ENCODE peak calls at places on chromosome 22, in five cellular contexts. Y, M, B, R and W are unnamed samples.

GRCh38 chr22:26502688-26503561 is 9.3 kb downstream of the TFIP11 start:
- DNase-seq in R (peak), M (peak), Y (peak), B (peak), W (peak)

GRCh38 chr22:30879398-30879797 is 89.2 kb downstream of the MORC2 start:
- DNase-seq in R (no peak), M (no peak), Y (no peak), B (no peak), W (no peak)

GRCh38 chr22:29093501-29093921 is 20.7 kb downstream of the KREMEN1 start:
- DNase-seq in R (peak), M (no peak), Y (no peak), B (no peak), W (no peak)

GRCh38 chr22:40525250-40525884 is 111.2 kb downstream of the MRTFA start:
- DNase-seq in B (peak), R (peak), Y (peak), M (peak), W (peak)

GRCh38 chr22:28094831-28095230 is 175.8 kb upstream of the PITPNB start:
- DNase-seq in Y (no peak), R (no peak), B (no peak), M (no peak), W (peak)

GRCh38 chr22:37105154-37105553 is 4.4 kb downstream of the TMPRSS6 start:
- DNase-seq in Y (no peak), R (no peak), B (no peak), M (no peak), W (no peak)

GRCh38 chr22:29623059-29623458 is 19.6 kb downstream of the NF2 start:
- DNase-seq in Y (no peak), R (no peak), B (no peak), M (peak), W (no peak)

GRCh38 chr22:50518628-50519027 is 6.8 kb downstream of the SCO2 start:
- DNase-seq in R (no peak), M (no peak), Y (no peak), B (no peak), W (no peak)

GRCh38 chr22:37454857-37455686 is 27.8 kb upstream of the ELFN2 start:
- DNase-seq in B (peak), R (peak), M (peak), Y (no peak), W (no peak)

GRCh38 chr22:39092111-39092867 is 4.8 kb upstream of the APOBEC3H start:
- DNase-seq in R (no peak), M (no peak), B (no peak), Y (no peak), W (no peak)

GRCh38 chr22:42291287-42291686 is 20.8 kb upstream of the TCF20 start:
- DNase-seq in M (no peak), R (no peak), B (no peak), Y (no peak), W (no peak)

GRCh38 chr22:30267382-30268302 is 991 bp upstream of the OSM start:
- DNase-seq in R (no peak), M (no peak), B (no peak), Y (peak), W (no peak)

GRCh38 chr22:27419473-27419872 is 382.1 kb downstream of the MN1 start:
- DNase-seq in Y (no peak), R (no peak), M (no peak), B (no peak), W (no peak)

GRCh38 chr22:30425616-30426394 is at the start of gene MTFP1:
- DNase-seq in M (peak), Y (peak), B (peak), R (peak), W (peak)

GRCh38 chr22:27850000-27850465 is 48.5 kb upstream of the MN1 start:
- DNase-seq in B (no peak), Y (no peak), R (no peak), M (no peak), W (peak)

GRCh38 chr22:42401562-42402334 is 30.5 kb downstream of the NFAM1 start:
- DNase-seq in B (peak), M (peak), Y (no peak), R (peak), W (no peak)

GRCh38 chr22:30196141-30196866 is 50.3 kb downstream of the LIF start:
- DNase-seq in M (peak), R (peak), B (peak), Y (peak), W (peak)

GRCh38 chr22:30054764-30055069 is 25.5 kb upstream of the HORMAD2 start:
- DNase-seq in M (no peak), Y (no peak), B (no peak), R (no peak), W (no peak)

GRCh38 chr22:33835196-33835788 is 85.0 kb downstream of the LARGE1 start:
- DNase-seq in R (no peak), B (no peak), M (no peak), Y (no peak), W (peak)

GRCh38 chr22:38696606-38697005 is 4.1 kb downstream of the JOSD1 start:
- DNase-seq in B (peak), M (peak), Y (no peak), R (peak), W (no peak)

GRCh38 chr22:25966448-25966913 is 202.8 kb upstream of the SEZ6L start:
- DNase-seq in R (no peak), Y (peak), M (no peak), B (no peak), W (peak)

GRCh38 chr22:29343313-29343805 is 27.9 kb upstream of the RASL10A start:
- DNase-seq in Y (no peak), B (peak), M (no peak), R (peak), W (peak)

GRCh38 chr22:39290248-39290720 is 29.1 kb downstream of the RPL3 start:
- DNase-seq in M (peak), Y (no peak), R (no peak), B (peak), W (no peak)

GRCh38 chr22:30262917-30263741 is 3.5 kb downstream of the OSM start:
- DNase-seq in M (no peak), R (peak), B (peak), Y (peak), W (peak)

GRCh38 chr22:46984751-46985506 is 222.5 kb downstream of the TBC1D22A start:
- DNase-seq in R (peak), B (peak), Y (no peak), M (peak), W (no peak)

GRCh38 chr22:37739000-37739399 is 42.2 kb downstream of the TRIOBP start:
- DNase-seq in R (peak), Y (no peak), M (no peak), B (no peak), W (no peak)

GRCh38 chr22:29470159-29470855 is 9.7 kb upstream of the NEFH start:
- DNase-seq in M (peak), B (no peak), Y (peak), R (peak), W (peak)

GRCh38 chr22:32499666-32500065 is 25.1 kb downstream of the FBXO7 start:
- DNase-seq in R (no peak), Y (no peak), B (no peak), M (no peak), W (no peak)

GRCh38 chr22:21758465-21758864 is 22.9 kb upstream of the YPEL1 start:
- DNase-seq in M (no peak), Y (no peak), B (no peak), R (no peak), W (no peak)

GRCh38 chr22:50444663-50445062 is 30.2 kb downstream of the SBF1 start:
- DNase-seq in M (peak), R (peak), B (peak), Y (no peak), W (no peak)

GRCh38 chr22:30206964-30207363 is 39.6 kb downstream of the LIF start:
- DNase-seq in M (peak), B (peak), R (peak), Y (no peak), W (peak)

GRCh38 chr22:29095459-29095858 is 22.6 kb downstream of the KREMEN1 start:
- DNase-seq in B (no peak), R (no peak), Y (no peak), M (no peak), W (no peak)

GRCh38 chr22:38016182-38017078 is 32.1 kb upstream of the SOX10 start:
- DNase-seq in R (peak), B (peak), Y (no peak), M (peak), W (peak)

GRCh38 chr22:30694638-30695350 is at the start of gene OSBP2:
- DNase-seq in R (peak), Y (no peak), B (peak), M (no peak), W (peak)

GRCh38 chr22:42275176-42275575 is 4.7 kb upstream of the TCF20 start:
- DNase-seq in M (no peak), B (no peak), Y (no peak), R (no peak), W (no peak)

GRCh38 chr22:32413715-32414114 is 1.7 kb upstream of the RTCB start:
- DNase-seq in R (peak), Y (no peak), M (peak), B (peak), W (no peak)

DNA sequence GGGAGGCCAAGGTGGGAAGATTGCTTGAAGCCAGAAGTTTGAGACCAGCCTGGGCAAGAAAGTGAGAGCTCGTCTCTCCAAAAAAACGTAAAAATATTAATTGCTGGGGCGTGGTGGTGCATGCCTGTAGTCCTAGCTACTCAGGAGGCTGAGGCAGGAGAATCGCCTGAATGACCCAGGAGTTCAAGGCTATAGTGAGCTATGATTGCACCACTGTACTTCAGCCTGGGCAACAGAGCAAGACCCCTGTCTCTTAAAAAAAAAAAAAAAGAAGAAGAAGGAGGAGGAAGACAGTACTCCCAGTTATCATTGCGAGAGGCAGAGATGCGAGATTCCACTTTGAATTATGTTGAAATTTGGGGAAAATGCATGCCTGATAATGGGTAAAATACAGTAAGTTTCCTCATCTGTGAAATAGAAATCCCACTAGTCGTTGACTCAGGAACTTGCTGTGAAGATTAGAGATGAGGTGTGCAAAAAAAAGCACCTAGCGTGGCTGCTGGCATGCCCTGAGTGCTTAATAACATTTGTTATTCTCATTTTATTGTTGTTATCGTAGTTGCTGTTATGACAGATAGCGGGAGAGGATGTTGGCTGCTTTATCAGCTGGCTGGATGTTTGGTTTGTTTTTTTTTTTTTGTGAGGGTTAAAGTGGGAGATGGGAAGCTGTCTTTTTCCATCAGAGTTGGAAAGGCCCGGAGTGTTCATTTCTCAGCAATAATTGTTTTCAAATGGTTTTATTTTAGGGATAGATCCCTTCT is 33.5 kb downstream of the BCR start:
- DNase-seq in M (no peak), B (no peak), R (no peak), Y (no peak), W (no peak)
- H2AFZ ChIP-seq in M (no peak), B (no peak), R (no peak), Y (no peak), W (no peak)

DNA sequence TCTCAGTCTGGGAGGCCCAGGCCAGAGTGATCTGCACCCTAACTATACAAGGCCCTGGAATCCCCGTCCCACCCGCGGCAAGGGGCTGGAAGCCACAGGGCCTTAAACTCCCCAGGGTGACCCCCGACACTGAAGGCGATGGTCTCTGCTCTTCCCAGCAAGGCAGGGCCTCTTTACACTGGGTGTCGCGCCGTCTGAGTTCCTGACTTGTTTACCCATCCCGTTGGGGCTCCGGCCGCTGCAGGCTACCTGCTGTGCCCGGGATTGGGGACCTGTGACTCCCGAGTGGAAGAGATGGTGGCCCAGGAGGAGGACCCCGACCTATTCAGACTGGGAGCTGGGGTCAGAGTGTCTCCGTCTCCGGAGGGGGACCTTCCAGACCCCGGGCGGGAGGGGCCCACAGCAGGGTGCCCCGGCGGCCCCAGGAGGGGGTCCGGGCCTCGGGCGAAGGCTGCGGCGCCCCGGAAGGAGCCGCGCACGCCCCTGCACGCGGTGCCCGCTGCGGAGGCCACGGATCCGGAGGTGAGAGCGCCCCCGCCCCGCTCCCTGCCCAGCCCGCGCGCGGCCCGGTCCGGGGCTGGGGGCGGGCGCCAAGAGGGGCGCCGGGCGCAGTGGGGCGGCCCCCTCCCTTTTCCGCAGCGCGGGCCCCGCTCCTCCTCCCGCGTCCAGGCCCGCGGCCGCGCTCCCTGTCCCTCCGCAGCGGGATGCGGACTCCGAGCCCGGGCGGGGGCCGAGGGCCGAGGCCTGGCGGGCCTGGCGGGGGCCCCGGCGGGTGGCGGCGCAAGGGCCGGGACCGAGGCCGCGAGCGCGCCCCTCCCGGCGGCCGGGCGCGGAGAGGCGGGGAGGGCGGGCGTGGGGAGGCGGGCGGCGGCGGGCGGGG is 534 bp upstream of the MPPED1 start:
- DNase-seq in Y (no peak), R (no peak), M (no peak), B (no peak), W (peak)
- TF ChIP-seq EZH2 in Y (no peak), R (peak), M (no peak), B (no peak), W (peak)

GRCh38 chr22:45224988-45225731 is 15.5 kb downstream of the KIAA0930 start:
- DNase-seq in B (no peak), Y (no peak), M (no peak), R (no peak), W (no peak)

GRCh38 chr22:45226681-45227186 is 14.0 kb downstream of the KIAA0930 start:
- DNase-seq in R (peak), M (peak), B (peak), Y (no peak), W (no peak)

GRCh38 chr22:45227645-45228400 is 12.9 kb downstream of the KIAA0930 start:
- DNase-seq in Y (no peak), M (no peak), B (no peak), R (no peak), W (peak)

GRCh38 chr22:45224331-45224730 is 16.4 kb downstream of the KIAA0930 start:
- DNase-seq in M (no peak), R (no peak), Y (no peak), B (no peak), W (no peak)

GRCh38 chr22:45225732-45226560 is 14.7 kb downstream of the KIAA0930 start:
- DNase-seq in Y (no peak), M (peak), R (peak), B (no peak), W (no peak)
- H3K9ac ChIP-seq in Y (no peak), M (no peak), R (peak), B (no peak), W (no peak)

GRCh38 chr22:19826619-19826950 is 28.1 kb downstream of the GNB1L start:
- DNase-seq in M (no peak), R (no peak), Y (peak), B (no peak), W (no peak)
- H2AFZ ChIP-seq in M (no peak), R (no peak), Y (no peak), B (no peak), W (no peak)

DNA sequence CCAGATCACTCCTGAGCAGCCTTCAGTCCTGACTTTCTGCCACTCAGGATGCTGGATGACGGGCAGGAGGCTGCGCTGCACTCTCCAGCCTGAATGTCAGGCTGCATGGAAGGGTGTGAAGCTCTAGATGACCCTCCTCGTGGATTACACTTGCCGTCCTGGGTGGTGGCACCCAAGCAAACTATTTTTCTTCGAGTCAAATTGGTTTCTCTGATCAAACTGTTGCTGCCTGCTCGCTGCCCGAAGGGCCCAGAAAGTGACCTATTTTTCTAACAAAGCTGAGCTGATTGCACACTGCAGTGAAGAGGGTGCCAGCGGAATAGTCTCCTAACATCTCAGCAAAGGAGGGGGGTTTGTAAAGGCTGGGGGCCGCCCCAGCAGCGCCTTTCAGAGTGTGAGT is 537.9 kb downstream of the BRD1 start:
- DNase-seq in M (no peak), Y (no peak), R (no peak), B (no peak), W (no peak)
- TF ChIP-seq EZH2 in M (no peak), Y (no peak), R (no peak), B (no peak), W (no peak)

DNA sequence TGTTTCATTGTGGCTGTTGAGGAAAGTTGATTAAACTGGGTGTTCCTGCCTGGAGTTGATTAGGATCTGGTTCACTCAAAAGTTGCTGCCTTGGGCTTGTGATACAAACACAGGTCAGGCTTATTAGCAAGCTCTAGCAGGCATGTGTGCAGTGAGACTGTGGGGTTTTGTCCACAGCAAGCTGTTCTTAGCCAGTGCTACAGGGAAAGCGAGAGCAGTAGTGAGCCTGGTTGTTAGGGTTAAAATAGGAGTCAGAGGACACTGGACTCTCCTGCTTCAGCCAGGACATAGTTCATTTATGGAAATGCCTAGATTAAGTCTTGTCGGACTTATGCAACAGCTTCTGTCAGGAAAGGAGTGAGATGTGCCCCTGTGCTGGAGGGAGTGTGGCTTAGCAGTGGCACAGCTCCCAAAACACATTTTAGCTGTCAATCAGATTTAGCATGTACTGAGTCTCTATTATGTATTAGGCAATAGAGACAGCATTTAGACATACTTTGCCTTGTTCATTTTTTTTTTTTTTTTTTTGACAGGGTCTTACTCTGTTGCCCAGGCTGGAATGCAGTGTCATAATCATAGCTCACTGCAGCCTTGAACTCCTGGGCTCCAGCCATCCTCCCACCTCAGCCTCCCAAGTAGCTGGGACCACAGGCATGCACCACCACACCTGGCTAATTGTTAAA is 8.7 kb downstream of the SNRPD3 start:
- DNase-seq in R (no peak), Y (no peak), M (no peak), B (no peak), W (no peak)
- H3K9ac ChIP-seq in R (no peak), Y (no peak), M (no peak), B (no peak), W (no peak)

GRCh38 chr22:49193901-49194465 is 633.7 kb downstream of the BRD1 start:
- DNase-seq in M (no peak), Y (no peak), B (no peak), R (no peak), W (no peak)
- H2AFZ ChIP-seq in M (no peak), Y (no peak), B (no peak), R (no peak), W (no peak)

GRCh38 chr22:35542157-35542971 is 1.7 kb downstream of the RASD2 start:
- DNase-seq in B (no peak), Y (no peak), R (no peak), M (no peak), W (no peak)
- TF ChIP-seq EZH2 in B (no peak), Y (no peak), R (no peak), M (no peak), W (no peak)